ENCODE peak calls at places on chromosomes 2 and 18, in four cellular contexts. One of them, this sample, is unnamed. For H3K36me3 and H3K4me1, the result is how much of the 10 kb centered on the place peaks cover.

GRCh38 chr2:240564191-240564570 is 4.0 kb downstream of the DUSP28 start:
- DNase-seq in Peyer's patch: no peak
- DNase-seq in psoas muscle: no peak
- DNase-seq in PC-9: no peak
- DNase-seq in this sample: no peak

GRCh38 chr18:49022311-49023280 is 71.8 kb upstream of the SMAD7 start:
- DNase-seq in psoas muscle: no peak
- DNase-seq in Peyer's patch: peak
- DNase-seq in PC-9: no peak
- DNase-seq in this sample: peak

GRCh38 chr2:128997166-128997866 is 678.6 kb upstream of the HS6ST1 start:
- DNase-seq in Peyer's patch: no peak
- DNase-seq in PC-9: no peak
- DNase-seq in psoas muscle: no peak
- DNase-seq in this sample: no peak

GRCh38 chr2:130846233-130846632 is 9.5 kb downstream of the ARHGEF4 start:
- DNase-seq in psoas muscle: no peak
- DNase-seq in PC-9: no peak
- DNase-seq in Peyer's patch: no peak
- DNase-seq in this sample: no peak

GRCh38 chr2:205477016-205477705 is 205.1 kb upstream of the NRP2 start:
- DNase-seq in Peyer's patch: no peak
- DNase-seq in psoas muscle: no peak
- DNase-seq in PC-9: no peak
- DNase-seq in this sample: no peak

GRCh38 chr18:48023334-48024008 is 93.0 kb upstream of the SMAD2 start:
- DNase-seq in psoas muscle: peak
- DNase-seq in PC-9: peak
- DNase-seq in Peyer's patch: no peak
- DNase-seq in this sample: peak

GRCh38 chr18:35267809-35268208 is 22.2 kb downstream of the ZSCAN30 start:
- DNase-seq in PC-9: no peak
- DNase-seq in psoas muscle: peak
- DNase-seq in Peyer's patch: peak
- DNase-seq in this sample: peak

GRCh38 chr2:100976634-100977391 is 25.3 kb upstream of the RPL31 start:
- DNase-seq in psoas muscle: no peak
- DNase-seq in PC-9: no peak
- DNase-seq in Peyer's patch: no peak
- DNase-seq in this sample: peak

GRCh38 chr2:203413796-203414195 is 85.6 kb downstream of the ABI2 start:
- DNase-seq in psoas muscle: no peak
- DNase-seq in PC-9: no peak
- DNase-seq in Peyer's patch: no peak
- DNase-seq in this sample: no peak

GRCh38 chr2:179702912-179703311 is 158.5 kb downstream of the ZNF385B start:
- DNase-seq in psoas muscle: no peak
- DNase-seq in PC-9: no peak
- DNase-seq in Peyer's patch: no peak
- DNase-seq in this sample: no peak

GRCh38 chr2:109349555-109350430 is 220.8 kb downstream of the SH3RF3 start:
- DNase-seq in PC-9: no peak
- DNase-seq in psoas muscle: no peak
- DNase-seq in Peyer's patch: no peak
- DNase-seq in this sample: peak

GRCh38 chr2:20210462-20210861 is 14.5 kb downstream of the SDC1 start:
- DNase-seq in PC-9: no peak
- DNase-seq in Peyer's patch: no peak
- DNase-seq in psoas muscle: no peak
- DNase-seq in this sample: no peak

GRCh38 chr2:220293966-220294365 is 666.5 kb downstream of the SLC4A3 start:
- DNase-seq in Peyer's patch: no peak
- DNase-seq in psoas muscle: no peak
- DNase-seq in PC-9: no peak
- DNase-seq in this sample: no peak

GRCh38 chr2:237222178-237222577 is 136.5 kb downstream of the COPS8 start:
- DNase-seq in Peyer's patch: no peak
- DNase-seq in PC-9: no peak
- DNase-seq in psoas muscle: peak
- DNase-seq in this sample: no peak

GRCh38 chr2:61789807-61790602 is 63.9 kb downstream of the FAM161A start:
- DNase-seq in psoas muscle: no peak
- DNase-seq in PC-9: no peak
- DNase-seq in Peyer's patch: no peak
- DNase-seq in this sample: no peak

GRCh38 chr2:213166109-213166508 is 14.7 kb upstream of the IKZF2 start:
- DNase-seq in Peyer's patch: no peak
- DNase-seq in PC-9: no peak
- DNase-seq in psoas muscle: no peak
- DNase-seq in this sample: no peak
- H3K27ac ChIP-seq in Peyer's patch: no peak
- H3K27ac ChIP-seq in PC-9: no peak
- H3K27ac ChIP-seq in psoas muscle: peak
- H3K27ac ChIP-seq in this sample: no peak

GRCh38 chr2:74364533-74365505 is 15.3 kb downstream of the DCTN1 start:
- DNase-seq in psoas muscle: no peak
- DNase-seq in Peyer's patch: no peak
- DNase-seq in PC-9: no peak
- DNase-seq in this sample: no peak

GRCh38 chr2:74369976-74370375 is 10.1 kb downstream of the DCTN1 start:
- DNase-seq in Peyer's patch: no peak
- DNase-seq in psoas muscle: no peak
- DNase-seq in PC-9: no peak
- DNase-seq in this sample: no peak

GRCh38 chr2:74367789-74368188 is 12.3 kb downstream of the DCTN1 start:
- DNase-seq in PC-9: no peak
- DNase-seq in psoas muscle: no peak
- DNase-seq in Peyer's patch: no peak
- DNase-seq in this sample: no peak

GRCh38 chr2:74368499-74368898 is 11.6 kb downstream of the DCTN1 start:
- DNase-seq in psoas muscle: no peak
- DNase-seq in PC-9: no peak
- DNase-seq in Peyer's patch: no peak
- DNase-seq in this sample: no peak

DNA sequence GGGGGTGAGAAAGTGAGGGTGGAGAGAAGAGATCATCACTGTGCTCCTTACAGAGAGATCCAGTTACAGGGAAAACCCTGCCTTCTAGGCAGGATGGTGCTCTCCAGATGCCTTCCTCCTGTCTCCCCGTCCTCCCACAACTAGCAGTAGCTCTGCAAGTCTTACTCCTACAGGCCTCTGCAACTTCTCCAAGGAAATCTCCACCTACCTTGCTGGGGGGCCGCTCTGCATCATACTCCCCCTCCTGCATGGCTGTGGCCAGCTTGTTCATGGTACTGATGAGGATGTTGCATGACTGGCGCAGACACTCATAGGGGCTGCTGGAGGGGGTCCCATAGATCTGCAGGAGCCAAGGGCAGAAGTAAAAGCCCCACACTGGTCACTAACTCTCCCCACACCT is 14.1 kb downstream of the DCTN1 start:
- DNase-seq in psoas muscle: no peak
- DNase-seq in Peyer's patch: no peak
- DNase-seq in PC-9: no peak
- DNase-seq in this sample: no peak
- H3K36me3 ChIP-seq in psoas muscle: under half
- H3K36me3 ChIP-seq in Peyer's patch: under half
- H3K36me3 ChIP-seq in PC-9: under half
- H3K36me3 ChIP-seq in this sample: half or more

DNA sequence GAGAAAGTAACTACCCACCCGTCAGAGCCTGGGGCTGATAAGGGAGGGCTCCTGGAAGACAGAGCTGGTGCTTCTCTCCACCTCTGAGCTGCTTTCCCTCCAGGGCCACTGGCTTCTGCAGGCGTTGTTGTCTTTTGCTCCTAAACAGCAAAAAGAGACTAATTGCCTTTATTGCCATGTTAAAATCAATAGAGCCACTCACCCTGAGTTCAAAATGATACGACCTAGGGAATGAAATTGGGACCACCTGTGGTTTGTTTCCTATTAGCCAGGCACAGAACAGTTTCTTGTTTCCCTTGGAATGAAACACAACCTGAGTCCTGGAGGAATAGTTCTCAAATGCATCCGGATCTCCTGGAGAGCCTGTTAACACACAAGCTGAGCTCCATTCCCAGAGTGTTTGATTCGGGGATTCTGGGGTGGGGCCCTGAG is 45.8 kb downstream of the TCF7L1 start:
- DNase-seq in Peyer's patch: no peak
- DNase-seq in PC-9: no peak
- DNase-seq in psoas muscle: no peak
- DNase-seq in this sample: no peak
- H3K4me1 ChIP-seq in Peyer's patch: under half
- H3K4me1 ChIP-seq in PC-9: under half
- H3K4me1 ChIP-seq in psoas muscle: under half
- H3K4me1 ChIP-seq in this sample: under half

GRCh38 chr2:29664578-29664977 is 256.8 kb downstream of the ALK start:
- DNase-seq in Peyer's patch: no peak
- DNase-seq in PC-9: no peak
- DNase-seq in psoas muscle: no peak
- DNase-seq in this sample: no peak
- H3K27ac ChIP-seq in Peyer's patch: no peak
- H3K27ac ChIP-seq in PC-9: no peak
- H3K27ac ChIP-seq in psoas muscle: no peak
- H3K27ac ChIP-seq in this sample: no peak

GRCh38 chr2:177232098-177232704 is 19.6 kb downstream of the HNRNPA3 start:
- DNase-seq in Peyer's patch: no peak
- DNase-seq in psoas muscle: no peak
- DNase-seq in PC-9: no peak
- DNase-seq in this sample: no peak

GRCh38 chr2:177237932-177238331 is 25.3 kb downstream of the HNRNPA3 start:
- DNase-seq in PC-9: no peak
- DNase-seq in Peyer's patch: no peak
- DNase-seq in psoas muscle: no peak
- DNase-seq in this sample: no peak

GRCh38 chr2:177231270-177231669 is 18.7 kb downstream of the HNRNPA3 start:
- DNase-seq in psoas muscle: no peak
- DNase-seq in Peyer's patch: no peak
- DNase-seq in PC-9: no peak
- DNase-seq in this sample: no peak

GRCh38 chr2:177235855-177236437 is 23.4 kb downstream of the HNRNPA3 start:
- DNase-seq in PC-9: no peak
- DNase-seq in Peyer's patch: no peak
- DNase-seq in psoas muscle: peak
- DNase-seq in this sample: no peak

DNA sequence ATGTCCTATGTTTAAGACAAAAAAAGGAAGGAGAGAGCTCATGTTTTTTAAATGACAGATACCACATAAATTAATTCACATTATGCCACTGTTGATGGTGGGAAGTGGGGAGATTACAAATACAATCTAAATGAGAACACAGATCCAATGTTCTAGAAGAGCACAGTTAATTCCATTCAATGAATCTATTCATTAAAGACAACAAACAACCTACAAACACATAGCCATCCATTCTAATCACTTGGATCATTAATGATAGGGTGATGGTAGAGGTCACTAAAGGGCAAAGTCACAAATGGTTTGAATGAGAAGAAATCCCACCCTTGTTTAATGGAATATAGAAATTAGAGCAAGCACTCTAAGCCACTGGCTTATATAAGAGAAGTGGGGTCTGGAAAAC is 21.7 kb downstream of the HNRNPA3 start:
- DNase-seq in PC-9: no peak
- DNase-seq in Peyer's patch: no peak
- DNase-seq in psoas muscle: no peak
- DNase-seq in this sample: no peak
- H3K36me3 ChIP-seq in PC-9: half or more
- H3K36me3 ChIP-seq in Peyer's patch: under half
- H3K36me3 ChIP-seq in psoas muscle: under half
- H3K36me3 ChIP-seq in this sample: half or more

GRCh38 chr2:55157474-55157884 is 74.6 kb downstream of the CLHC1 start:
- DNase-seq in Peyer's patch: no peak
- DNase-seq in PC-9: no peak
- DNase-seq in psoas muscle: no peak
- DNase-seq in this sample: no peak

GRCh38 chr2:55159752-55160151 is 72.3 kb downstream of the CLHC1 start:
- DNase-seq in psoas muscle: no peak
- DNase-seq in Peyer's patch: no peak
- DNase-seq in PC-9: no peak
- DNase-seq in this sample: no peak

GRCh38 chr2:55156326-55156725 is 75.8 kb downstream of the CLHC1 start:
- DNase-seq in PC-9: no peak
- DNase-seq in Peyer's patch: no peak
- DNase-seq in psoas muscle: no peak
- DNase-seq in this sample: no peak

GRCh38 chr2:55159037-55159651 is 72.9 kb downstream of the CLHC1 start:
- DNase-seq in Peyer's patch: no peak
- DNase-seq in psoas muscle: peak
- DNase-seq in PC-9: no peak
- DNase-seq in this sample: peak

GRCh38 chr2:55158111-55158814 is 73.8 kb downstream of the CLHC1 start:
- DNase-seq in PC-9: no peak
- DNase-seq in psoas muscle: no peak
- DNase-seq in Peyer's patch: no peak
- DNase-seq in this sample: no peak
- H3K4me1 ChIP-seq in PC-9: half or more
- H3K4me1 ChIP-seq in psoas muscle: under half
- H3K4me1 ChIP-seq in Peyer's patch: half or more
- H3K4me1 ChIP-seq in this sample: half or more